ENCODE peak calls at places on chromosomes 2 and 18, in six cellular contexts. One of them, this sample, is unnamed.

GRCh38 chr2:15311926-15312325 is 249.2 kb downstream of the NBAS start:
- DNase-seq in prostate gland: no peak
- DNase-seq in cardiac muscle cell: no peak
- DNase-seq in activated CD4-positive, alpha-beta T cell treated with anti-CD3 and anti-CD28 coated beads for 4 hours: no peak
- DNase-seq in putamen: no peak
- DNase-seq in sciatic nerve: no peak
- DNase-seq in this sample: no peak

GRCh38 chr2:202149155-202149762 is 76.2 kb downstream of the KIAA2012 start:
- DNase-seq in prostate gland: peak; percentile 14
- DNase-seq in cardiac muscle cell: peak; percentile 18
- DNase-seq in activated CD4-positive, alpha-beta T cell treated with anti-CD3 and anti-CD28 coated beads for 4 hours: no peak
- DNase-seq in putamen: peak; percentile 52
- DNase-seq in sciatic nerve: peak; percentile 71
- DNase-seq in this sample: no peak

GRCh38 chr2:96147593-96148201 is 2.5 kb upstream of the DUSP2 start:
- DNase-seq in prostate gland: no peak
- DNase-seq in cardiac muscle cell: peak; percentile 83
- DNase-seq in activated CD4-positive, alpha-beta T cell treated with anti-CD3 and anti-CD28 coated beads for 4 hours: no peak
- DNase-seq in putamen: no peak
- DNase-seq in sciatic nerve: peak; percentile 45
- DNase-seq in this sample: peak; percentile 25

GRCh38 chr18:44679912-44680270 is 797 bp upstream of the SETBP1 start:
- DNase-seq in prostate gland: peak; percentile 65
- DNase-seq in cardiac muscle cell: peak; percentile 82
- DNase-seq in activated CD4-positive, alpha-beta T cell treated with anti-CD3 and anti-CD28 coated beads for 4 hours: peak; percentile 11
- DNase-seq in putamen: peak; percentile 53
- DNase-seq in sciatic nerve: peak; percentile 79
- DNase-seq in this sample: peak; percentile 32

GRCh38 chr2:96594701-96595152 is 43.4 kb downstream of the KANSL3 start:
- DNase-seq in prostate gland: no peak
- DNase-seq in cardiac muscle cell: no peak
- DNase-seq in activated CD4-positive, alpha-beta T cell treated with anti-CD3 and anti-CD28 coated beads for 4 hours: no peak
- DNase-seq in putamen: no peak
- DNase-seq in sciatic nerve: no peak
- DNase-seq in this sample: no peak

GRCh38 chr18:75088622-75089211 is 120.2 kb downstream of the PTGR3 start:
- DNase-seq in prostate gland: no peak
- DNase-seq in cardiac muscle cell: no peak
- DNase-seq in activated CD4-positive, alpha-beta T cell treated with anti-CD3 and anti-CD28 coated beads for 4 hours: no peak
- DNase-seq in putamen: no peak
- DNase-seq in sciatic nerve: no peak
- DNase-seq in this sample: no peak

GRCh38 chr2:86633094-86633740 is 9.6 kb upstream of the RNF103 start:
- DNase-seq in prostate gland: peak; percentile 9
- DNase-seq in cardiac muscle cell: no peak
- DNase-seq in activated CD4-positive, alpha-beta T cell treated with anti-CD3 and anti-CD28 coated beads for 4 hours: no peak
- DNase-seq in putamen: peak; percentile 34
- DNase-seq in sciatic nerve: no peak
- DNase-seq in this sample: no peak

GRCh38 chr18:47901624-47902362 is 28.7 kb downstream of the SMAD2 start:
- DNase-seq in prostate gland: no peak
- DNase-seq in cardiac muscle cell: no peak
- DNase-seq in activated CD4-positive, alpha-beta T cell treated with anti-CD3 and anti-CD28 coated beads for 4 hours: no peak
- DNase-seq in putamen: no peak
- DNase-seq in sciatic nerve: no peak
- DNase-seq in this sample: no peak

GRCh38 chr2:56313541-56313940 is 129.8 kb downstream of the CCDC85A start:
- DNase-seq in prostate gland: no peak
- DNase-seq in cardiac muscle cell: no peak
- DNase-seq in activated CD4-positive, alpha-beta T cell treated with anti-CD3 and anti-CD28 coated beads for 4 hours: no peak
- DNase-seq in putamen: no peak
- DNase-seq in sciatic nerve: no peak
- DNase-seq in this sample: peak; percentile 35

GRCh38 chr2:226554726-226555125 is 244.9 kb downstream of the IRS1 start:
- DNase-seq in prostate gland: no peak
- DNase-seq in cardiac muscle cell: no peak
- DNase-seq in activated CD4-positive, alpha-beta T cell treated with anti-CD3 and anti-CD28 coated beads for 4 hours: no peak
- DNase-seq in putamen: no peak
- DNase-seq in sciatic nerve: no peak
- DNase-seq in this sample: no peak

GRCh38 chr2:139949242-139949972 is 1169.2 kb upstream of the NXPH2 start:
- DNase-seq in prostate gland: no peak
- DNase-seq in cardiac muscle cell: no peak
- DNase-seq in activated CD4-positive, alpha-beta T cell treated with anti-CD3 and anti-CD28 coated beads for 4 hours: no peak
- DNase-seq in putamen: no peak
- DNase-seq in sciatic nerve: no peak
- DNase-seq in this sample: no peak

GRCh38 chr2:144332356-144333143 is 187.4 kb downstream of the ZEB2 start:
- DNase-seq in prostate gland: peak; percentile 78
- DNase-seq in cardiac muscle cell: peak; percentile 93
- DNase-seq in activated CD4-positive, alpha-beta T cell treated with anti-CD3 and anti-CD28 coated beads for 4 hours: peak; percentile 83
- DNase-seq in putamen: peak; percentile 94
- DNase-seq in sciatic nerve: peak; percentile 92
- DNase-seq in this sample: peak; percentile 87

GRCh38 chr2:31384771-31385276 is 29.7 kb downstream of the XDH start:
- DNase-seq in prostate gland: no peak
- DNase-seq in cardiac muscle cell: no peak
- DNase-seq in activated CD4-positive, alpha-beta T cell treated with anti-CD3 and anti-CD28 coated beads for 4 hours: no peak
- DNase-seq in putamen: no peak
- DNase-seq in sciatic nerve: no peak
- DNase-seq in this sample: no peak

This sample was measured in Caco-2.